ENCODE peak calls at places on chromosomes 5 and 9, in five cellular contexts. D, I, Z, V and R are unnamed samples.

GRCh38 chr9:129617167-129617566 is 3.7 kb downstream of the C9orf50 start:
- DNase-seq in D (peak; percentile 48), I (peak; percentile 73), Z (peak; percentile 73), V (no peak), R (no peak)

GRCh38 chr5:763998-764781 is 20.3 kb downstream of the ZDHHC11B start:
- DNase-seq in D (no peak), I (no peak), Z (no peak), V (peak; percentile 87), R (no peak)

GRCh38 chr5:38921174-38921573 is 75.4 kb downstream of the OSMR start:
- DNase-seq in D (no peak), I (no peak), Z (no peak), V (no peak), R (no peak)

GRCh38 chr5:172806897-172807672 is 27.0 kb upstream of the ERGIC1 start:
- DNase-seq in D (peak; percentile 82), I (peak; percentile 84), Z (peak; percentile 87), V (no peak), R (peak; percentile 96)

GRCh38 chr9:32875242-32875641 is 91.9 kb downstream of the TMEM215 start:
- DNase-seq in D (no peak), I (no peak), Z (no peak), V (no peak), R (no peak)

GRCh38 chr9:136531904-136532798 is 13.7 kb downstream of the NOTCH1 start:
- DNase-seq in D (no peak), I (no peak), Z (no peak), V (no peak), R (no peak)

GRCh38 chr9:74838351-74838750 is 49.4 kb downstream of the TRPM6 start:
- DNase-seq in D (no peak), I (peak; percentile 2), Z (no peak), V (no peak), R (no peak)

GRCh38 chr9:85344901-85345300 is 396.9 kb downstream of the AGTPBP1 start:
- DNase-seq in D (no peak), I (no peak), Z (peak; percentile 22), V (no peak), R (no peak)

GRCh38 chr9:34957492-34958410 is at the start of gene PHF24:
- DNase-seq in D (peak; percentile 44), I (peak; percentile 3), Z (no peak), V (no peak), R (no peak)

DNA sequence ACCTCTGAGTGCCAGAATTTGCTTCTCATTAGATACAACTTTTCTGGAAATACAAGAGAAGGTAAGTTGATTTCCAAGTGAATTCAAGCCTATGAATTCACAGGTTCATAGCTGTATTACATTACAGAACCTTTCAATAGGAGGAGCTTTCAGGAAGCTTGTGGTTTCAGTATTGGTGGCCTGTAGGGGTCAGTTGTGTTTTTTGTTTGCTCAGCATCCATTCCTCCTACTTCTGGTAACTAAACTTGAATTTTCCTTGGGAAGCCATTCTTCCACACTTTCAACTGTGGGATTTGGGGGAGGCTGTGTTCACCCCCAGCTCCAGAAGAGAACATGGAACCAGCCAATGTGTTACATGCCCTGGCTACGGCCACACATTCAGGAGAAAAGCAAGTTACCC is 5.6 kb upstream of the CYSTM1 start:
- DNase-seq in D (peak; percentile 46), I (no peak), Z (no peak), V (no peak), R (no peak)
- TF ChIP-seq CTCF in D (peak; percentile 22), I (no peak), Z (peak; percentile 28), V (no peak), R (peak; percentile 9)

GRCh38 chr5:170747851-170748250 is 35.7 kb upstream of the GABRP start:
- DNase-seq in D (no peak), I (peak; percentile 3), Z (no peak), V (peak; percentile 82), R (peak; percentile 12)
- TF ChIP-seq CTCF in D (peak; percentile 27), I (peak; percentile 36), Z (peak; percentile 48), V (peak; percentile 50), R (no peak)

GRCh38 chr5:103587185-103587748 is 24.7 kb upstream of the NUDT12 start:
- DNase-seq in D (peak; percentile 29), I (peak; percentile 20), Z (peak; percentile 59), V (no peak), R (no peak)
- TF ChIP-seq CTCF in D (peak; percentile 44), I (peak; percentile 54), Z (peak; percentile 46), V (peak; percentile 69), R (peak; percentile 27)

DNA sequence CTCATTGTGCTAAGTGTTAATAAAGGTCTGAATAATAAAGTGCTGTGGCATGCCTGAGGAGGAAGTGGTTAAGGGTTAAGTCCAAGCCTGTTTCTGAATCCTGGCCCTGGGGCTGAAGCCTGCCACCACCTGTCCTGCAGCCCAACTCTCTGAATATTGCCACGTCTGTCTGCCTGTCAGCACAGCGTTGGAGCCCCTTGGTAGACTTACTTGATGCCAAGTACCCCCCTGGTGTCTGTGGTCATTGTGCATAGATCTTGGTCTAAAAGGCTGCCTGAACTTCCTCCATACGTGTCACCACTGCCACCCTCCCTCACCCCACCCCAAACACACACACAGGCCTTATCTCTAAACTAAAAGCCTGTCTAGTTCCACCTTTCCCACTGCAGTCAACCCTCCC is 35.4 kb upstream of the SLC2A8 start:
- DNase-seq in D (no peak), I (no peak), Z (no peak), V (no peak), R (no peak)
- TF ChIP-seq CTCF in D (no peak), I (no peak), Z (no peak), V (no peak), R (no peak)

GRCh38 chr5:50445281-50445949 is 4.3 kb upstream of the EMB start:
- DNase-seq in D (peak; percentile 83), I (no peak), Z (no peak), V (no peak), R (peak; percentile 25)

GRCh38 chr5:50439221-50439620 is 1.9 kb downstream of the EMB start:
- DNase-seq in D (no peak), I (no peak), Z (no peak), V (no peak), R (no peak)

GRCh38 chr5:50441479-50441815 is 359 bp upstream of the EMB start:
- DNase-seq in D (no peak), I (no peak), Z (peak; percentile 1), V (no peak), R (no peak)

GRCh38 chr5:50435131-50435530 is 6.0 kb downstream of the EMB start:
- DNase-seq in D (no peak), I (no peak), Z (no peak), V (no peak), R (no peak)

GRCh38 chr5:50440651-50441478 is at the start of gene EMB:
- DNase-seq in D (peak; percentile 92), I (peak; percentile 6), Z (peak; percentile 29), V (no peak), R (peak; percentile 52)
- TF ChIP-seq CTCF in D (peak; percentile 53), I (no peak), Z (no peak), V (peak; percentile 20), R (peak; percentile 48)

DNA sequence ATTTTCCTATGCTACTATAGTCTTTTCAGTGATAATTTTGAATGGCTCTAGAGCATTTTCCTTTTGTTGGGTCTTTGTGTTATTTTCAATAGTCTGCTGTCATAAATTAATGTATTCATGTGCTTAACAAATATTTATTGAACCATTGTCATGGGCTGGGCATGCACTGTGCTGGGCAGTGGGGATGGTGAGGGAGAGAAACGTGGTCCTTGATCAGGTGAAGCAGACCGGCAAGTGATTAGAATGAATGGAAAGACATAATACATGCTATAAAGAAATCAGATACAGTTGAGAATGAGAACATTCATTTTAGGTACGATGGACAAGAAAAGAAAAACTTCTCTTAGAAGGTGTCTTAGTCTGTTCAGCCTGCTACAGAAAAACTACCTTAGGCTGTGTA is 66.1 kb downstream of the KIF4B start:
- DNase-seq in D (no peak), I (no peak), Z (no peak), V (no peak), R (no peak)
- TF ChIP-seq CTCF in D (no peak), I (no peak), Z (no peak), V (no peak), R (no peak)

GRCh38 chr9:18061856-18062255 is 412.1 kb upstream of the ADAMTSL1 start:
- DNase-seq in D (no peak), I (no peak), Z (no peak), V (no peak), R (no peak)

GRCh38 chr9:18059043-18059442 is 414.9 kb upstream of the ADAMTSL1 start:
- DNase-seq in D (peak; percentile 30), I (no peak), Z (no peak), V (no peak), R (no peak)

GRCh38 chr9:18059447-18059846 is 414.5 kb upstream of the ADAMTSL1 start:
- DNase-seq in D (no peak), I (no peak), Z (no peak), V (no peak), R (no peak)

GRCh38 chr9:18061332-18061731 is 412.6 kb upstream of the ADAMTSL1 start:
- DNase-seq in D (no peak), I (no peak), Z (no peak), V (no peak), R (no peak)

DNA sequence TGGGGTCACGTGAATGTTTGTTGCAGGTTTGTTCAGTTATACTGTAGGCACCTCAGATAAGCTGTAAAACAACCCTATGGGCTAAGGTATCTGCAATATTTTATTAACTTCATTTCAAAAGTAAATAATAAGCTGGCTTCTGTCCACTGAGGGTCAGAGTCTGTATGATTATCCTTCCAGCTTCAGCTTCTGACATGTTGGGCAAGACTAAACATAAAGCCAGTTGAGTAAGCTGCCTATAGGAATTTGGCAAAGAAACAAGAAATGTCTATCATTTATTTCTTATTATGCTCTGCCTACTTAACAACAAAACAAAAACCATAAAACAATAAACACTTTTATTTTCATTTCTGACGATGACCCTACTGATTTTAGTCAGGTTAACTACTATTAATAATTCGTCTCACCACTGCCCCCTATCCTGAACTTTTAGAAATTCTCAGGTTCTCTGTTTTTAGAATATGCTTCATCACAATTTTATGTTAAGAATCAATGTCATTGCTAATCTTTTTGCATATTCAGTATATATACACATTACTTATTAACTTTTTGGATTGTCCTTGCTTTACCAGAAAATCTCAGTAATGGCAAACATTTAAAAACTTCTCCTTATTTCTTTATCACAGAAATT is 413.5 kb upstream of the ADAMTSL1 start:
- DNase-seq in D (no peak), I (no peak), Z (no peak), V (no peak), R (no peak)
- TF ChIP-seq CTCF in D (peak; percentile 31), I (no peak), Z (peak; percentile 29), V (peak; percentile 40), R (peak; percentile 17)

GRCh38 chr5:149829954-149830353 is 99.8 kb downstream of the PPARGC1B start:
- DNase-seq in D (no peak), I (peak; percentile 10), Z (no peak), V (no peak), R (peak; percentile 24)
- TF ChIP-seq CTCF in D (no peak), I (peak; percentile 15), Z (peak; percentile 14), V (peak; percentile 27), R (no peak)

GRCh38 chr9:15942806-15943424 is 390.1 kb downstream of the CCDC171 start:
- DNase-seq in D (no peak), I (no peak), Z (no peak), V (no peak), R (no peak)
- TF ChIP-seq CTCF in D (no peak), I (no peak), Z (no peak), V (no peak), R (no peak)